ENCODE peak calls at places on chromosomes 16 and 17, in four cellular contexts. Y is osteoblast, M is esophagus squamous epithelium, D is GM12865. L is an unnamed sample.

GRCh38 chr16:4734730-4735575 is 616 bp downstream of the DNAAF8 start:
- DNase-seq in Y (peak; percentile 97), M (peak; percentile 58), D (peak; percentile 92), L (no peak)

GRCh38 chr16:30482366-30482765 is 9.8 kb downstream of the ITGAL start:
- DNase-seq in Y (peak; percentile 75), M (no peak), D (no peak), L (no peak)

GRCh38 chr17:78774456-78774855 is 7.6 kb downstream of the CYTH1 start:
- DNase-seq in Y (no peak), M (no peak), D (peak; percentile 49), L (no peak)

GRCh38 chr17:79242873-79243602 is 168.4 kb downstream of the ENGASE start:
- DNase-seq in Y (peak; percentile 50), M (no peak), D (peak; percentile 34), L (no peak)

GRCh38 chr17:42518755-42519545 is 17.1 kb upstream of the NAGLU start:
- DNase-seq in Y (peak; percentile 36), M (no peak), D (no peak), L (no peak)

GRCh38 chr17:10881959-10882358 is 44.1 kb upstream of the PIRT start:
- DNase-seq in Y (no peak), M (no peak), D (no peak), L (no peak)

GRCh38 chr16:74586948-74587347 is 20.0 kb downstream of the GLG1 start:
- DNase-seq in Y (no peak), M (no peak), D (no peak), L (no peak)

GRCh38 chr17:61789872-61790271 is 73.5 kb downstream of the BRIP1 start:
- DNase-seq in Y (no peak), M (no peak), D (no peak), L (no peak)

GRCh38 chr17:12967962-12968361 is 49.9 kb downstream of the ELAC2 start:
- DNase-seq in Y (no peak), M (no peak), D (no peak), L (no peak)

GRCh38 chr17:42312035-42312284 is 23.7 kb downstream of the STAT5A start:
- DNase-seq in Y (no peak), M (no peak), D (no peak), L (no peak)

GRCh38 chr16:67173808-67174705 is 3.7 kb downstream of the NOL3 start:
- DNase-seq in Y (peak; percentile 99), M (no peak), D (peak; percentile 73), L (no peak)

GRCh38 chr17:20920813-20921199 is 122.0 kb downstream of the USP22 start:
- DNase-seq in Y (peak; percentile 46), M (no peak), D (no peak), L (no peak)

GRCh38 chr17:76716834-76717205 is 6.1 kb upstream of the MXRA7 start:
- DNase-seq in Y (peak; percentile 95), M (no peak), D (no peak), L (no peak)

GRCh38 chr16:56245197-56245596 is 53.9 kb downstream of the GNAO1 start:
- DNase-seq in Y (no peak), M (no peak), D (no peak), L (no peak)

GRCh38 chr17:72110953-72111339 is 9.9 kb upstream of the SOX9 start:
- DNase-seq in Y (no peak), M (no peak), D (no peak), L (no peak)

GRCh38 chr17:72113751-72114150 is 7.1 kb upstream of the SOX9 start:
- DNase-seq in Y (no peak), M (no peak), D (no peak), L (no peak)

GRCh38 chr17:72107100-72107499 is 13.7 kb upstream of the SOX9 start:
- DNase-seq in Y (no peak), M (no peak), D (no peak), L (no peak)

GRCh38 chr17:72111374-72111773 is 9.4 kb upstream of the SOX9 start:
- DNase-seq in Y (no peak), M (no peak), D (no peak), L (no peak)

GRCh38 chr17:72110231-72110952 is 10.4 kb upstream of the SOX9 start:
- DNase-seq in Y (no peak), M (no peak), D (no peak), L (no peak)
- H3K4me3 ChIP-seq in Y (no peak overlapping the region), M (peak overlapping the region; percentile 28), D (no peak overlapping the region), L (no peak overlapping the region)

DNA sequence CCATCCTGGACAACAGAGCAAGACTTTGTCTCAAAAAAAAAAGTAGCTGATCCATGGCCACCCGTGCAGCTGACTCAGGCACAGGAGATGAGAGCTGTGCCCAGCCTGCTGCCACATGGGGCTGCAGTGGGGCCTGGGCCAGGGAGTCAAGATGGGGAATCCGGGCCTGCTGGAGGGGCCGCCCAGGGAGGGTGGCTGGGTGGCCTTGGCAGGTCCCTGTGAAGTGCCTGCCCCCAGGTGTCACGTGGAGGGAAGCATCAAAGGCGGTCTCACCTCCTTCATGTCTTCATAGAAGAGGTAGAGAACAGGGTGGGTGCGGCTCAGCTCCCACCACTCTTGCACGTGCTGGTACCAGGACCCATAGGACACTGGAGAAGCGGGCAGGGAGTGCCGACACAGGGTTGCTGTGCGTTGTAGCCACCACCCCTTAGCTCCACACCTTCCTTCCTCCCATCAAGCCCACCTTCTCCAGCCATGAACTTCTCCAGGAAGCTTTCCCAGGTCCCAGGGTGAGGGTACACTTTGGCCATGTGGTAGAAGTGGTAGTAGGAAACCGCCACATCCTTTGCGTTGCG is 3.8 kb downstream of the SULT1A2 start:
- DNase-seq in Y (no peak), M (no peak), D (no peak), L (no peak)
- H3K4me3 ChIP-seq in Y (no peak overlapping the region), M (no peak overlapping the region), D (no peak overlapping the region), L (no peak overlapping the region)

GRCh38 chr17:43861960-43862359 is 15.0 kb downstream of the CD300LG start:
- DNase-seq in Y (no peak), M (no peak), D (no peak), L (no peak)

GRCh38 chr17:43864161-43864706 is 17.3 kb downstream of the CD300LG start:
- DNase-seq in Y (no peak), M (no peak), D (no peak), L (no peak)

GRCh38 chr17:43858201-43858600 is 11.2 kb downstream of the CD300LG start:
- DNase-seq in Y (no peak), M (no peak), D (no peak), L (no peak)

GRCh38 chr17:43860077-43860725 is 13.2 kb downstream of the CD300LG start:
- DNase-seq in Y (no peak), M (no peak), D (no peak), L (no peak)

DNA sequence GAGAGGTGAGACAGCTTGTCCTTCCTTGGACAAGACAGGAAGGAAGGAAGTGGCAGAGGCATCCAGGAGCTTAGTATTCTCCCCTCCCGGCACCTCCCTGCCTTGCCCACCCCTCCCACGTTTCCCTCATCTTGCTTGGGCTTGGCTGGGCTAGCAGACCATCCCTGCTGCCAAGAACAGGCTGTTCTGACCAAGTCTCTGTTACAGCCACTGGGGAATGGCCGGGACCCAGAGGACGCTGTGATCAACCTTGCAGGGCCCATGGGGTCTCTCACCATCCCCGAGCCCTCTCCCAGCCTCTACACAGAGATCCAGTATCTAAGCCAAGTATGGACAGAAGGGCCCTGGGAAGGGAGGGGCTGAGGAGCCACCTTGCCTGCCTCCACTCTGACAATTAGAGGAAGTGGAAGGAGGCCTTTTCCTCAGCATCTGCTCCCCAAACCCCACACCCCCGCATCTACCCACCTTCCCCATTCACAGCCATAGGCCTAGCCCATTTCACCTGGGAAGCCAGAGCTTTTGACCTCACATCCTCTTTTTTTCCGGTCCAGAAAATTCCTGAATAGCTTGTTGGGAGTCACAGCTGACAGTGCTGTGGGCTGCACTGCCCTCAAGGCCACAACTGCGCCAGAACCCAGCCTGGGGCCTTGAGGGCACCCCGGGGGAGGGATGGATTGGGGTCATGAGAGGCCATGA is 14.1 kb downstream of the CD300LG start:
- DNase-seq in Y (no peak), M (no peak), D (no peak), L (no peak)
- H3K4me3 ChIP-seq in Y (no peak overlapping the region), M (no peak overlapping the region), D (no peak overlapping the region), L (no peak overlapping the region)

DNA sequence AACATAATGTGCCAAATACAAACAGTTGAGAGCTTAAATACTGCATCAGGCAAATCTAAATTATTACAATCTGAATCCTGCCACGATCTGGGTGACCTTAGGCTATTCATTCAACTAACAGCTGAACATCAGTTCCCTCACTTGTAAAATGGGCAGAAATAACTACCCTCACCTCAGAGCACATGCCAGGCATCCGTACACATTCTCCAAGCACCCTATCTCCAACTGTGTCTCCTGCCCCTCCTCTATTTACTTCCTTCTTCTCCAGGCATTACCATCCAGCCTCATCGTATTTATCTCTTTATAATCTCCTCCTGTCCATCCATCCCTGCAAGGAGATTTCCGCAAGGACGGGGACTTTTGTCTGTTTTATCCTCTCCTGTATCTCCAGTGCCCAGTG is 192.2 kb upstream of the FOXF1 start:
- DNase-seq in Y (no peak), M (no peak), D (no peak), L (no peak)
- H3K4me3 ChIP-seq in Y (no peak overlapping the region), M (no peak overlapping the region), D (no peak overlapping the region), L (no peak overlapping the region)

DNA sequence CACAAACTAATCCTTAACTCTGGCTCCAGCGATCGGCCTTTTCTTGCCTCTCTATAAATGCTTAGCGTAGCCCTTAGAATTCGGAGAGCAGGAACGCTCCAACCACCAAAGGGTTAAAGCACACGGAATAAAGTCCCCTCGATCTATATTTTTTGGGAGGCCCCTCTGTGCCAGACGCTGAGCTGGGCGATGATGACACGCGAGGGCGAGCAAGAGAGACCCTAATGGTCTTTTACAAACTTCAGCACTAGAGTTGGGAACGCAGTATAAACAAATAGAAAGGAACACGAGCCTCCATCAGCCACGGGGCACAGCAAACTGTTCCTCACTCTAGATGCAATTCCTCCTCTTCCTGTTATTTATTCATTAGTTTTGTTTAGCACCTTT is 1.8 kb downstream of the TOX3 start:
- DNase-seq in Y (no peak), M (no peak), D (no peak), L (no peak)
- H3K4me3 ChIP-seq in Y (no peak overlapping the region), M (peak overlapping the region; percentile 49), D (no peak overlapping the region), L (peak overlapping the region; percentile 80)

DNA sequence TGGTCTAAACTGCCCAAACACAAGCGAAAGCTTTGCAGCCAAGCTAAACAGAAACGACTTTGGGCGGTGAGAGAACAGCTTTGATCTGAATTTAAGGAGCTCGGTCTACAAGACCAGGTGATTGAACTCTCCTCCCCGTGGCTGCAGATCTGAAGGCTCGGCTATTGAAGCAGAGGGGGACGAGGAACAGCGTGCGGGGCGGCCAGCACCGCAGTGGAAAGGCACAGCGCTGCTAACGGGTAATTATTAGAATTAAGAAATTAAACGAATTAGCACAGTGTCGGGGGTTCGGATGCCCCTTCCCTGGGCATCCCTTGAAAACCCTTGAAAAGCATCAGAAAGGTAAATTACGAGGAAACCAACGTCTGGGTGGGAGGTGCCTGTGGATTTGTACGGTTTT is 431 bp downstream of the TEKT3 start:
- DNase-seq in Y (no peak), M (no peak), D (no peak), L (no peak)
- H3K4me3 ChIP-seq in Y (peak overlapping the region; percentile 69), M (peak overlapping the region; percentile 43), D (no peak overlapping the region), L (peak overlapping the region; percentile 63)

GRCh38 chr16:8960788-8961109 is 3.0 kb downstream of the USP7 start:
- DNase-seq in Y (peak; percentile 78), M (no peak), D (no peak), L (no peak)
- H3K4me3 ChIP-seq in Y (no peak overlapping the region), M (peak overlapping the region; percentile 13), D (peak overlapping the region; percentile 77), L (peak overlapping the region; percentile 6)